ENCODE peak calls at places on chromosomes 6 and 20, in six cellular contexts. One of them, this sample, is unnamed.

GRCh38 chr6:56106231-56106630 is 141.1 kb downstream of the COL21A1 start:
- DNase-seq in activated T-cell treated with anti-CD3 and anti-CD28 coated beads, Interleukin-2, amount 50 U/mL, for 48 hours: no peak
- DNase-seq in HS-5: no peak
- DNase-seq in GM04504: no peak
- DNase-seq in activated naive CD4-positive, alpha-beta T cell: no peak
- DNase-seq in cerebellar cortex: no peak
- DNase-seq in this sample: no peak

GRCh38 chr20:24989162-24989561 is 3.4 kb downstream of the APMAP start:
- DNase-seq in activated T-cell treated with anti-CD3 and anti-CD28 coated beads, Interleukin-2, amount 50 U/mL, for 48 hours: peak
- DNase-seq in HS-5: no peak
- DNase-seq in GM04504: no peak
- DNase-seq in activated naive CD4-positive, alpha-beta T cell: no peak
- DNase-seq in cerebellar cortex: peak
- DNase-seq in this sample: peak

GRCh38 chr20:34390769-34391447 is 27.8 kb downstream of the ITCH start:
- DNase-seq in activated T-cell treated with anti-CD3 and anti-CD28 coated beads, Interleukin-2, amount 50 U/mL, for 48 hours: peak
- DNase-seq in HS-5: peak
- DNase-seq in GM04504: peak
- DNase-seq in activated naive CD4-positive, alpha-beta T cell: no peak
- DNase-seq in cerebellar cortex: no peak
- DNase-seq in this sample: no peak

GRCh38 chr6:152186840-152187239 is 379.4 kb downstream of the ESR1 start:
- DNase-seq in activated T-cell treated with anti-CD3 and anti-CD28 coated beads, Interleukin-2, amount 50 U/mL, for 48 hours: no peak
- DNase-seq in HS-5: no peak
- DNase-seq in GM04504: no peak
- DNase-seq in activated naive CD4-positive, alpha-beta T cell: no peak
- DNase-seq in cerebellar cortex: no peak
- DNase-seq in this sample: no peak

GRCh38 chr6:87705070-87705691 is 3.1 kb upstream of the AKIRIN2 start:
- DNase-seq in activated T-cell treated with anti-CD3 and anti-CD28 coated beads, Interleukin-2, amount 50 U/mL, for 48 hours: peak
- DNase-seq in HS-5: no peak
- DNase-seq in GM04504: no peak
- DNase-seq in activated naive CD4-positive, alpha-beta T cell: no peak
- DNase-seq in cerebellar cortex: no peak
- DNase-seq in this sample: no peak

GRCh38 chr6:112956696-112957525 is 609.8 kb downstream of the RFPL4B start:
- DNase-seq in activated T-cell treated with anti-CD3 and anti-CD28 coated beads, Interleukin-2, amount 50 U/mL, for 48 hours: no peak
- DNase-seq in HS-5: no peak
- DNase-seq in GM04504: peak
- DNase-seq in activated naive CD4-positive, alpha-beta T cell: no peak
- DNase-seq in cerebellar cortex: no peak
- DNase-seq in this sample: no peak

GRCh38 chr6:127582777-127583462 is 5.9 kb downstream of the C6orf58 start:
- DNase-seq in activated T-cell treated with anti-CD3 and anti-CD28 coated beads, Interleukin-2, amount 50 U/mL, for 48 hours: no peak
- DNase-seq in HS-5: peak
- DNase-seq in GM04504: no peak
- DNase-seq in activated naive CD4-positive, alpha-beta T cell: no peak
- DNase-seq in cerebellar cortex: no peak
- DNase-seq in this sample: no peak

GRCh38 chr6:36127462-36128016 is 2.8 kb upstream of the MAPK13 start:
- DNase-seq in activated T-cell treated with anti-CD3 and anti-CD28 coated beads, Interleukin-2, amount 50 U/mL, for 48 hours: no peak
- DNase-seq in HS-5: peak
- DNase-seq in GM04504: peak
- DNase-seq in activated naive CD4-positive, alpha-beta T cell: no peak
- DNase-seq in cerebellar cortex: no peak
- DNase-seq in this sample: no peak

GRCh38 chr20:37455659-37456058 is 65.4 kb upstream of the NNAT start:
- DNase-seq in activated T-cell treated with anti-CD3 and anti-CD28 coated beads, Interleukin-2, amount 50 U/mL, for 48 hours: no peak
- DNase-seq in HS-5: no peak
- DNase-seq in GM04504: no peak
- DNase-seq in activated naive CD4-positive, alpha-beta T cell: no peak
- DNase-seq in cerebellar cortex: no peak
- DNase-seq in this sample: no peak

GRCh38 chr6:20433321-20433720 is 31.6 kb downstream of the E2F3 start:
- DNase-seq in activated T-cell treated with anti-CD3 and anti-CD28 coated beads, Interleukin-2, amount 50 U/mL, for 48 hours: no peak
- DNase-seq in HS-5: no peak
- DNase-seq in GM04504: no peak
- DNase-seq in activated naive CD4-positive, alpha-beta T cell: no peak
- DNase-seq in cerebellar cortex: no peak
- DNase-seq in this sample: no peak

GRCh38 chr6:160952633-160953281 is 38.8 kb upstream of the MAP3K4 start:
- DNase-seq in activated T-cell treated with anti-CD3 and anti-CD28 coated beads, Interleukin-2, amount 50 U/mL, for 48 hours: no peak
- DNase-seq in HS-5: no peak
- DNase-seq in GM04504: no peak
- DNase-seq in activated naive CD4-positive, alpha-beta T cell: no peak
- DNase-seq in cerebellar cortex: no peak
- DNase-seq in this sample: no peak

GRCh38 chr20:8353512-8353911 is 221.4 kb downstream of the PLCB1 start:
- DNase-seq in activated T-cell treated with anti-CD3 and anti-CD28 coated beads, Interleukin-2, amount 50 U/mL, for 48 hours: no peak
- DNase-seq in HS-5: no peak
- DNase-seq in GM04504: no peak
- DNase-seq in activated naive CD4-positive, alpha-beta T cell: no peak
- DNase-seq in cerebellar cortex: no peak
- DNase-seq in this sample: no peak

GRCh38 chr20:39533858-39534257 is 571.7 kb downstream of the DHX35 start:
- DNase-seq in activated T-cell treated with anti-CD3 and anti-CD28 coated beads, Interleukin-2, amount 50 U/mL, for 48 hours: no peak
- DNase-seq in HS-5: no peak
- DNase-seq in GM04504: no peak
- DNase-seq in activated naive CD4-positive, alpha-beta T cell: no peak
- DNase-seq in cerebellar cortex: no peak
- DNase-seq in this sample: no peak

GRCh38 chr6:130517444-130517931 is 151.7 kb downstream of the TMEM200A start:
- DNase-seq in activated T-cell treated with anti-CD3 and anti-CD28 coated beads, Interleukin-2, amount 50 U/mL, for 48 hours: no peak
- DNase-seq in HS-5: no peak
- DNase-seq in GM04504: no peak
- DNase-seq in activated naive CD4-positive, alpha-beta T cell: no peak
- DNase-seq in cerebellar cortex: no peak
- DNase-seq in this sample: no peak

GRCh38 chr6:161596807-161597505 is 323.1 kb upstream of the AGPAT4 start:
- DNase-seq in activated T-cell treated with anti-CD3 and anti-CD28 coated beads, Interleukin-2, amount 50 U/mL, for 48 hours: no peak
- DNase-seq in HS-5: no peak
- DNase-seq in GM04504: no peak
- DNase-seq in activated naive CD4-positive, alpha-beta T cell: no peak
- DNase-seq in cerebellar cortex: no peak
- DNase-seq in this sample: no peak

GRCh38 chr6:87436435-87436834 is 28.7 kb downstream of the CFAP206 start:
- DNase-seq in activated T-cell treated with anti-CD3 and anti-CD28 coated beads, Interleukin-2, amount 50 U/mL, for 48 hours: peak
- DNase-seq in HS-5: no peak
- DNase-seq in GM04504: peak
- DNase-seq in activated naive CD4-positive, alpha-beta T cell: no peak
- DNase-seq in cerebellar cortex: peak
- DNase-seq in this sample: peak

GRCh38 chr6:132399376-132400074 is 1.8 kb downstream of the MOXD1 start:
- DNase-seq in activated T-cell treated with anti-CD3 and anti-CD28 coated beads, Interleukin-2, amount 50 U/mL, for 48 hours: no peak
- DNase-seq in HS-5: no peak
- DNase-seq in GM04504: peak
- DNase-seq in activated naive CD4-positive, alpha-beta T cell: no peak
- DNase-seq in cerebellar cortex: no peak
- DNase-seq in this sample: no peak

GRCh38 chr6:136723780-136724179 is 68.5 kb downstream of the MAP3K5 start:
- DNase-seq in activated T-cell treated with anti-CD3 and anti-CD28 coated beads, Interleukin-2, amount 50 U/mL, for 48 hours: no peak
- DNase-seq in HS-5: no peak
- DNase-seq in GM04504: no peak
- DNase-seq in activated naive CD4-positive, alpha-beta T cell: no peak
- DNase-seq in cerebellar cortex: no peak
- DNase-seq in this sample: peak

GRCh38 chr6:166640342-166641043 is 13.4 kb upstream of the RPS6KA2 start:
- DNase-seq in activated T-cell treated with anti-CD3 and anti-CD28 coated beads, Interleukin-2, amount 50 U/mL, for 48 hours: no peak
- DNase-seq in HS-5: no peak
- DNase-seq in GM04504: no peak
- DNase-seq in activated naive CD4-positive, alpha-beta T cell: no peak
- DNase-seq in cerebellar cortex: no peak
- DNase-seq in this sample: no peak

GRCh38 chr6:164124986-164125385 is 710.5 kb downstream of the QKI start:
- DNase-seq in activated T-cell treated with anti-CD3 and anti-CD28 coated beads, Interleukin-2, amount 50 U/mL, for 48 hours: no peak
- DNase-seq in HS-5: no peak
- DNase-seq in GM04504: no peak
- DNase-seq in activated naive CD4-positive, alpha-beta T cell: no peak
- DNase-seq in cerebellar cortex: no peak
- DNase-seq in this sample: no peak